ENCODE peak calls at places on chromosomes 3 and 15, in six cellular contexts. T, G, O, H, Y and S are unnamed samples.
A peak's percentile ranks its signal among the peaks of the same experiment; 100 is the strongest.

GRCh38 chr3:10975695-10976234 is 16.8 kb upstream of the SLC6A1 start:
- DNase-seq in Y (no peak), H (no peak), G (no peak), O (no peak), T (no peak), S (no peak)

GRCh38 chr3:120506828-120507774 is 56.3 kb upstream of the FSTL1 start:
- DNase-seq in T (peak; percentile 40), O (no peak), Y (no peak), H (no peak), G (peak; percentile 52), S (no peak)

GRCh38 chr3:134677196-134677986 is 26.6 kb upstream of the KY start:
- DNase-seq in G (peak; percentile 67), T (peak; percentile 11), O (no peak), Y (no peak), H (no peak), S (no peak)

GRCh38 chr3:174156200-174156599 is 702.9 kb upstream of the NAALADL2 start:
- DNase-seq in H (no peak), G (no peak), O (no peak), Y (no peak), T (no peak), S (no peak)

GRCh38 chr15:100211855-100212850 is 129.6 kb downstream of the ADAMTS17 start:
- DNase-seq in O (no peak), G (peak; percentile 83), H (no peak), Y (no peak), T (no peak), S (peak; percentile 37)

GRCh38 chr3:17639765-17640164 is 102.7 kb downstream of the TBC1D5 start:
- DNase-seq in O (no peak), T (peak; percentile 91), G (no peak), Y (no peak), H (no peak), S (no peak)

GRCh38 chr3:17664923-17665322 is 77.5 kb downstream of the TBC1D5 start:
- DNase-seq in Y (no peak), T (no peak), G (no peak), O (no peak), H (no peak), S (no peak)

GRCh38 chr3:186340211-186340610 is 21.8 kb downstream of the DGKG start:
- DNase-seq in T (no peak), G (no peak), O (no peak), Y (no peak), H (no peak), S (no peak)

GRCh38 chr3:13644341-13645082 is 95.6 kb downstream of the FBLN2 start:
- DNase-seq in H (no peak), Y (no peak), G (no peak), T (peak; percentile 45), O (no peak), S (no peak)